ENCODE peak calls at places on chromosomes 4 and X, in seven cellular contexts. U is GM23248; L is IMR-90; B is islet precursor cell; H is stimulated activated naive CD8-positive, alpha-beta T cell treated with anti-CD3 and anti-CD28 coated beads, Interleukin-15, amount 100 ng/mL, for 72 hours; N is RCC 7860; K is HT1080. D is an unnamed sample.

GRCh38 chrX:48083212-48083611 is 11.8 kb upstream of the ZNF630 start:
- DNase-seq in N (peak), U (peak), K (peak), L (peak), B (no peak), H (peak), D (peak)

GRCh38 chrX:7111518-7111917 is 36.0 kb upstream of the STS start:
- DNase-seq in K (no peak), N (no peak), B (no peak), L (no peak), U (no peak), H (no peak), D (no peak)

GRCh38 chr4:81622028-81622427 is 150.3 kb upstream of the RASGEF1B start:
- DNase-seq in N (no peak), B (no peak), H (no peak), K (no peak), U (no peak), L (no peak), D (no peak)

GRCh38 chr4:89009107-89009506 is 47.9 kb downstream of the FAM13A start:
- DNase-seq in N (peak), H (no peak), L (no peak), K (no peak), B (no peak), U (no peak), D (no peak)

GRCh38 chr4:127624176-127624575 is 8.6 kb upstream of the INTU start:
- DNase-seq in H (no peak), B (no peak), L (no peak), U (no peak), N (no peak), K (no peak), D (peak)

GRCh38 chr4:85489273-85489672 is 14.3 kb downstream of the ARHGAP24 start:
- DNase-seq in B (peak), U (peak), K (peak), H (no peak), L (peak), N (no peak), D (peak)

GRCh38 chr4:16337936-16338335 is 111.7 kb upstream of the TAPT1 start:
- DNase-seq in U (peak), H (no peak), K (peak), N (peak), B (no peak), L (no peak), D (peak)

GRCh38 chr4:113645771-113646455 is 115.6 kb downstream of the CAMK2D start:
- DNase-seq in H (no peak), K (peak), N (peak), B (peak), U (peak), L (peak), D (no peak)

GRCh38 chr4:138749303-138749702 is 266.3 kb upstream of the NOCT start:
- DNase-seq in L (peak), U (peak), B (no peak), K (no peak), N (no peak), H (no peak), D (peak)

GRCh38 chr4:53646792-53647191 is 55.5 kb upstream of the LNX1 start:
- DNase-seq in H (no peak), B (no peak), K (no peak), N (no peak), U (no peak), L (no peak), D (no peak)

GRCh38 chrX:119073911-119074310 is 1.1 kb downstream of the CT47C1 start:
- DNase-seq in L (no peak), U (no peak), H (no peak), K (no peak), N (no peak), B (no peak), D (no peak)

GRCh38 chrX:57595381-57595811 is 3.6 kb downstream of the ZXDB start:
- DNase-seq in N (peak), B (no peak), L (peak), U (peak), H (no peak), K (peak), D (peak)

GRCh38 chr4:168453146-168453545 is 27.1 kb downstream of the DDX60L start:
- DNase-seq in U (no peak), B (no peak), K (no peak), N (no peak), L (no peak), H (no peak), D (no peak)

GRCh38 chrX:15142084-15142715 is 127.7 kb downstream of the ASB9 start:
- DNase-seq in U (peak), K (peak), L (no peak), H (no peak), B (no peak), N (no peak), D (no peak)

GRCh38 chrX:119492463-119492862 is 24.2 kb downstream of the SLC25A5 start:
- DNase-seq in L (no peak), N (no peak), U (no peak), B (no peak), K (no peak), H (no peak), D (no peak)

GRCh38 chr4:130393246-130394041 is 1297.5 kb downstream of the C4orf33 start:
- DNase-seq in H (no peak), B (no peak), U (peak), K (no peak), L (peak), N (no peak), D (peak)

GRCh38 chr4:77777135-77777777 is 41.9 kb downstream of the CNOT6L start:
- DNase-seq in L (peak), U (peak), K (no peak), B (no peak), N (no peak), H (no peak), D (peak)

GRCh38 chr4:89906787-89907521 is 12.3 kb downstream of the MMRN1 start:
- DNase-seq in H (no peak), B (no peak), N (no peak), L (no peak), K (no peak), U (no peak), D (no peak)

GRCh38 chrX:106927700-106928099 is 7.5 kb downstream of the CLDN2 start:
- DNase-seq in L (no peak), K (no peak), H (no peak), U (no peak), N (peak), B (no peak), D (no peak)

GRCh38 chrX:7972586-7972985 is 45.4 kb upstream of the PNPLA4 start:
- DNase-seq in B (peak), H (no peak), L (no peak), N (no peak), U (no peak), K (no peak), D (no peak)

GRCh38 chr4:111434581-111434980 is 710.7 kb upstream of the FAM241A start:
- DNase-seq in H (no peak), B (no peak), L (no peak), U (peak), N (no peak), K (no peak), D (peak)

GRCh38 chr4:105145913-105146285 is 777 bp upstream of the TET2 start:
- DNase-seq in L (no peak), U (no peak), B (no peak), N (no peak), K (no peak), H (peak), D (no peak)

GRCh38 chrX:150731795-150732194 is 38.6 kb downstream of the MTMR1 start:
- DNase-seq in B (no peak), K (peak), N (peak), H (no peak), L (peak), U (peak), D (peak)

GRCh38 chrX:15177316-15177715 is 92.6 kb downstream of the ASB9 start:
- DNase-seq in B (no peak), K (peak), L (no peak), N (no peak), H (no peak), U (no peak), D (no peak)

D was measured in adipocyte.